ENCODE peak calls at places on chromosome 13, in nine cellular contexts. R, E, P, G, Y, F, W, T and M are unnamed samples.

GRCh38 chr13:84896128-84896527 is 903.1 kb downstream of the SLITRK6 start:
- DNase-seq in R (no peak), E (peak), P (no peak), G (peak), Y (no peak), F (no peak), W (no peak), T (peak), M (no peak)

GRCh38 chr13:73683746-73684145 is 450.5 kb downstream of the KLF12 start:
- DNase-seq in R (no peak), E (no peak), P (no peak), G (no peak), Y (no peak), F (no peak), W (no peak), T (no peak), M (no peak)

GRCh38 chr13:93080587-93080986 is 146.0 kb upstream of the GPC6 start:
- DNase-seq in R (no peak), E (peak), P (no peak), G (no peak), Y (no peak), F (no peak), W (no peak), T (no peak), M (no peak)

GRCh38 chr13:23986619-23987018 is 89.3 kb upstream of the C1QTNF9B start:
- DNase-seq in R (no peak), E (peak), P (no peak), G (peak), Y (no peak), F (no peak), W (no peak), T (no peak), M (no peak)

GRCh38 chr13:51645154-51645650 is 60.9 kb downstream of the WDFY2 start:
- DNase-seq in R (no peak), E (peak), P (peak), G (peak), Y (no peak), F (no peak), W (no peak), T (no peak), M (peak)

GRCh38 chr13:106357198-106357597 is 178.3 kb downstream of the EFNB2 start:
- DNase-seq in R (no peak), E (no peak), P (no peak), G (no peak), Y (no peak), F (no peak), W (no peak), T (no peak), M (no peak)

GRCh38 chr13:79245937-79246574 is 160.0 kb downstream of the RBM26 start:
- DNase-seq in R (no peak), E (no peak), P (no peak), G (no peak), Y (no peak), F (no peak), W (no peak), T (no peak), M (no peak)

GRCh38 chr13:89783221-89783755 is 1564.2 kb upstream of the MIR17HG start:
- DNase-seq in R (no peak), E (no peak), P (no peak), G (no peak), Y (no peak), F (no peak), W (no peak), T (no peak), M (no peak)

GRCh38 chr13:75369986-75370385 is 112.0 kb downstream of the TBC1D4 start:
- DNase-seq in R (no peak), E (no peak), P (no peak), G (no peak), Y (no peak), F (no peak), W (no peak), T (no peak), M (no peak)

GRCh38 chr13:52793507-52793906 is 53.9 kb upstream of the CNMD start:
- DNase-seq in R (no peak), E (no peak), P (no peak), G (no peak), Y (no peak), F (no peak), W (no peak), T (peak), M (no peak)

GRCh38 chr13:27967203-27967735 is 1.8 kb downstream of the CDX2 start:
- DNase-seq in R (no peak), E (no peak), P (no peak), G (no peak), Y (no peak), F (no peak), W (no peak), T (no peak), M (no peak)

DNA sequence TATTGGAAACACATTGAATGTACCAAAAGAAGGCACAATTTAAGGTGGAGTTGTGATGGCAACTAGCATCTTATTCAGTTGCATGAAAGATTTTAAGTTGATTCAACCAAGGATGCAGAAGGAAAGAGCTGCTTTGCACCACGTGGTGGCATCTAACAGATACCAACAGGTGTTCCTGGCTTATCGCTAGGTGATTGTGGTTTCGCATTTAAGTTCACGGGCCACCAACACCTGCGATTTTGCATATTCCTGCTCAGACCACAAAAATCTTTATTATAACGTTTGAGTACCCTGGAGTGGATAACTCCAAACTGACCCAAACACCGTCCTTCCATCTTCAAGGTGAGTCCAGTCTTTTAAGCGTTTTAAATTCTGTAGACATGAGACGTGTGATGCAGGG is 45.3 kb downstream of the RGCC start:
- DNase-seq in R (no peak), E (no peak), P (peak), G (no peak), Y (no peak), F (no peak), W (no peak), T (no peak), M (no peak)
- H3K4me3 ChIP-seq in R (no peak), E (no peak), P (peak), G (no peak), Y (no peak), F (no peak), W (no peak), T (no peak), M (no peak)

GRCh38 chr13:113723400-113724015 is 35.5 kb upstream of the TMEM255B start:
- DNase-seq in R (no peak), E (no peak), P (no peak), G (no peak), Y (no peak), F (no peak), W (peak), T (no peak), M (no peak)

GRCh38 chr13:113726961-113727411 is 32.0 kb upstream of the TMEM255B start:
- DNase-seq in R (no peak), E (peak), P (no peak), G (no peak), Y (no peak), F (no peak), W (peak), T (peak), M (no peak)

GRCh38 chr13:113722921-113723320 is 36.1 kb upstream of the TMEM255B start:
- DNase-seq in R (no peak), E (no peak), P (no peak), G (no peak), Y (no peak), F (no peak), W (peak), T (no peak), M (no peak)

GRCh38 chr13:113724016-113724758 is 34.8 kb upstream of the TMEM255B start:
- DNase-seq in R (no peak), E (no peak), P (no peak), G (no peak), Y (no peak), F (no peak), W (peak), T (peak), M (no peak)

GRCh38 chr13:113724780-113725315 is 34.2 kb upstream of the TMEM255B start:
- DNase-seq in R (peak), E (peak), P (peak), G (peak), Y (peak), F (peak), W (peak), T (peak), M (peak)
- H3K4me3 ChIP-seq in R (peak), E (peak), P (no peak), G (peak), Y (peak), F (peak), W (peak), T (peak), M (peak)

GRCh38 chr13:97441414-97441813 is 7.4 kb downstream of the RAP2A start:
- DNase-seq in R (no peak), E (no peak), P (no peak), G (no peak), Y (no peak), F (no peak), W (no peak), T (no peak), M (no peak)
- H3K4me3 ChIP-seq in R (no peak), E (no peak), P (no peak), G (no peak), Y (no peak), F (no peak), W (no peak), T (no peak), M (no peak)

GRCh38 chr13:40983725-40984669 is 35.1 kb downstream of the ELF1 start:
- DNase-seq in R (no peak), E (no peak), P (no peak), G (no peak), Y (no peak), F (no peak), W (no peak), T (no peak), M (peak)
- H3K4me3 ChIP-seq in R (no peak), E (no peak), P (peak), G (no peak), Y (peak), F (no peak), W (no peak), T (no peak), M (peak)

DNA sequence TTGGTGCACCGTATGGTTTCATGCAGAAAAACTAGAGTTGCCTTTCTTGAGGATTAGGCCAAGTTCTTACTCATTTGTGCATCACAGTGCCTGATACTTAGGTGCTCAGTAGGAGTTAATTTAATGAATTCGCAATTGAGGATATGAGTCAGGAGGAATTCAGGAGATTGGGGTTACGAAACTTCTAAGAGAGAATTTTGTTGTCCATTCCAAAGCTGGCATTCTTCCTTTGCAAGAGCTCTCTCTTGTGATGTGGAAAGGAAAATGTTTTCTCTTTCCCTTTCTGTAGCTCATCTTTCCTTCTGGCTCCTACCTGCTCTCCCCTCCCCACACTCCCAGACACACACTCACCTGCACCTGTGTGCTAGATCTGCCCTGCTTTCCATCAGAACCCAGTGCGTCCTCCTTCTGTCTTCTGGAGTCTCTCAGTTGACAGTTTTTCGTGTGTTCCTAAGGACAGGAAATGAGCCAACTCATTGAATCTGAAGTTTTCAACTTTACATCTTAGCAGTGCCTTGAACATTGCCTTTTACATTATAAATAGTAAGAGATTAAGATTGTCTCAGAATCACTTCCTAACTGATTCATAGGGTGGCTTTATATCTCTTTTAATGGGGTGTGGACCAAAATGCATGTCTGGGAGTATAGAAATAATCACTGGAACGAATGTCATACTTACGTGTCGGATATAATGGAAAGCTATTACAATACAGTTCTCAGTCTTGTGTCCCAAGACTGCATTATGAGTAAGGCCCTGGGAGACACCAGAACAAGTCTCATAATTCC is 19.7 kb upstream of the ERCC5 start:
- DNase-seq in R (no peak), E (peak), P (no peak), G (peak), Y (no peak), F (no peak), W (no peak), T (no peak), M (no peak)
- H3K4me3 ChIP-seq in R (no peak), E (peak), P (no peak), G (peak), Y (no peak), F (no peak), W (no peak), T (no peak), M (no peak)

GRCh38 chr13:26051231-26052135 is at the start of gene SHISA2:
- DNase-seq in R (no peak), E (peak), P (no peak), G (no peak), Y (no peak), F (no peak), W (peak), T (peak), M (no peak)
- H3K4me3 ChIP-seq in R (peak), E (peak), P (no peak), G (peak), Y (peak), F (peak), W (peak), T (peak), M (peak)